ENCODE peak calls at places on chromosomes 7 and 10, in four cellular contexts. One of them, this sample, is unnamed.

GRCh38 chr10:130686680-130687300 is 550.6 kb downstream of the GLRX3 start:
- DNase-seq in H1: peak
- DNase-seq in IMR-90: no peak
- DNase-seq in GM12878: no peak
- DNase-seq in this sample: peak

GRCh38 chr7:94001396-94001795 is 2.8 kb downstream of the BET1 start:
- DNase-seq in H1: no peak
- DNase-seq in GM12878: no peak
- DNase-seq in IMR-90: peak
- DNase-seq in this sample: no peak

GRCh38 chr10:75345738-75346137 is 55.8 kb downstream of the ZNF503 start:
- DNase-seq in IMR-90: no peak
- DNase-seq in GM12878: no peak
- DNase-seq in H1: no peak
- DNase-seq in this sample: no peak

GRCh38 chr7:30992414-30992813 is 28.7 kb downstream of the GHRHR start:
- DNase-seq in IMR-90: no peak
- DNase-seq in GM12878: no peak
- DNase-seq in H1: no peak
- DNase-seq in this sample: no peak

GRCh38 chr10:77214799-77215198 is 422.8 kb downstream of the KCNMA1 start:
- DNase-seq in IMR-90: no peak
- DNase-seq in H1: no peak
- DNase-seq in GM12878: no peak
- DNase-seq in this sample: no peak

GRCh38 chr10:131086094-131086493 is 225.4 kb downstream of the TCERG1L start:
- DNase-seq in H1: no peak
- DNase-seq in IMR-90: no peak
- DNase-seq in GM12878: no peak
- DNase-seq in this sample: no peak

GRCh38 chr7:55074008-55074499 is 55.2 kb downstream of the EGFR start:
- DNase-seq in H1: peak
- DNase-seq in IMR-90: peak
- DNase-seq in GM12878: peak
- DNase-seq in this sample: peak

GRCh38 chr7:158325530-158326381 is 261.9 kb downstream of the PTPRN2 start:
- DNase-seq in IMR-90: no peak
- DNase-seq in H1: peak
- DNase-seq in GM12878: no peak
- DNase-seq in this sample: no peak

GRCh38 chr7:55124989-55125875 is 106.4 kb downstream of the EGFR start:
- DNase-seq in H1: no peak
- DNase-seq in GM12878: no peak
- DNase-seq in IMR-90: no peak
- DNase-seq in this sample: no peak

GRCh38 chr10:86655596-86655995 is 1.2 kb downstream of the OPN4 start:
- DNase-seq in IMR-90: no peak
- DNase-seq in GM12878: no peak
- DNase-seq in H1: no peak
- DNase-seq in this sample: no peak

GRCh38 chr7:151351027-151351426 is 9.4 kb downstream of the NUB1 start:
- DNase-seq in GM12878: no peak
- DNase-seq in H1: no peak
- DNase-seq in IMR-90: no peak
- DNase-seq in this sample: peak

GRCh38 chr7:157904211-157904865 is 567.5 kb downstream of the DNAJB6 start:
- DNase-seq in GM12878: no peak
- DNase-seq in H1: no peak
- DNase-seq in IMR-90: no peak
- DNase-seq in this sample: no peak

GRCh38 chr7:146902728-146903127 is 786.1 kb downstream of the CNTNAP2 start:
- DNase-seq in H1: no peak
- DNase-seq in IMR-90: no peak
- DNase-seq in GM12878: no peak
- DNase-seq in this sample: no peak

GRCh38 chr10:43024942-43025700 is 51.7 kb upstream of the RET start:
- DNase-seq in H1: no peak
- DNase-seq in IMR-90: no peak
- DNase-seq in GM12878: no peak
- DNase-seq in this sample: no peak

GRCh38 chr10:128431506-128431905 is 305.3 kb upstream of the MKI67 start:
- DNase-seq in H1: no peak
- DNase-seq in IMR-90: no peak
- DNase-seq in GM12878: no peak
- DNase-seq in this sample: no peak

GRCh38 chr7:41955475-41956243 is 252.8 kb upstream of the INHBA start:
- DNase-seq in H1: peak
- DNase-seq in IMR-90: peak
- DNase-seq in GM12878: no peak
- DNase-seq in this sample: no peak

GRCh38 chr7:24435002-24435401 is 138.2 kb upstream of the PALS2 start:
- DNase-seq in GM12878: no peak
- DNase-seq in H1: peak
- DNase-seq in IMR-90: no peak
- DNase-seq in this sample: no peak
- TF ChIP-seq CHD1 in GM12878: no peak
- TF ChIP-seq CHD1 in H1: no peak
- TF ChIP-seq CHD1 in IMR-90: no peak
- TF ChIP-seq CHD1 in this sample: no peak

GRCh38 chr10:132397036-132397541 is at the start of gene PWWP2B:
- DNase-seq in IMR-90: peak
- DNase-seq in GM12878: no peak
- DNase-seq in H1: no peak
- DNase-seq in this sample: peak

GRCh38 chr10:132398566-132398991 is 1.6 kb downstream of the PWWP2B start:
- DNase-seq in H1: no peak
- DNase-seq in IMR-90: no peak
- DNase-seq in GM12878: no peak
- DNase-seq in this sample: no peak

GRCh38 chr10:132396495-132397035 is 435 bp upstream of the PWWP2B start:
- DNase-seq in H1: no peak
- DNase-seq in IMR-90: peak
- DNase-seq in GM12878: no peak
- DNase-seq in this sample: peak

GRCh38 chr10:132399117-132400035 is 2.4 kb downstream of the PWWP2B start:
- DNase-seq in GM12878: no peak
- DNase-seq in H1: no peak
- DNase-seq in IMR-90: no peak
- DNase-seq in this sample: no peak

GRCh38 chr10:132397671-132398565 is 918 bp downstream of the PWWP2B start:
- DNase-seq in IMR-90: peak
- DNase-seq in H1: no peak
- DNase-seq in GM12878: no peak
- DNase-seq in this sample: no peak
- TF ChIP-seq CHD1 in IMR-90: no peak
- TF ChIP-seq CHD1 in H1: no peak
- TF ChIP-seq CHD1 in GM12878: no peak
- TF ChIP-seq CHD1 in this sample: no peak

DNA sequence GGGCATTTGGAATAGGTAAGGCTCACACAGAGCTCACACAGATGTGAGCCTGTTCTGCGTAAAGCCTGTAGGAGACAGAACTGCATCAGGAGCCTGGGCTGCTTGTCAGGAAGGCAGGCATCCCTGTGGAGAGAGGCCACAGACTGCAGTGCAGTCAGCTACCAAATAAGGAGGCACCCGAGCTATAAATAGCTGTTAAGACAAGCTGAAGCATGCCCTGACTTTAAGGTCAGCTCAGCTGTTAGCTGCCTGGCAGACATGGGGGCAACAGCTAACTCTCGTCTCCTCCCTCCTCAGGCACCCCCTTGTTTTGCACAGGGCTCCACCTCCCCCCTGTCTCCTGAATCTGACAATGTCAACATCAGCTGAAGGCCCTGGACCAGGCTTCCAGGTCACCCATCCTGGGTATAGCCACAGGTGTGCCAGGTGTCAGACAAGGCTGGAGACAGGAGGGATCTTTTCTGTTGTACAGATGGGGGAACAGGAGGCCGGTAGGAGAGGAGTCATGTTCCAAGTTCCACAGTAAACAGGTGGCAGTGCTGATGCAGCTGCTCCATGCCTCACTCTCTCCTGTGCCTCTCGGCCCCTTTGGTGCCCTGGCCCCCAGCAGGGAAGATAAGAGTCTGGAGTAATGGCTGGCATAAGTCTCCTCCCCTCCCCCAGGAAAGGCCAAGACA is 27.6 kb upstream of the MKRN1 start:
- DNase-seq in GM12878: no peak
- DNase-seq in H1: peak
- DNase-seq in IMR-90: peak
- DNase-seq in this sample: peak
- TF ChIP-seq CHD1 in GM12878: no peak
- TF ChIP-seq CHD1 in H1: no peak
- TF ChIP-seq CHD1 in IMR-90: no peak
- TF ChIP-seq CHD1 in this sample: no peak

DNA sequence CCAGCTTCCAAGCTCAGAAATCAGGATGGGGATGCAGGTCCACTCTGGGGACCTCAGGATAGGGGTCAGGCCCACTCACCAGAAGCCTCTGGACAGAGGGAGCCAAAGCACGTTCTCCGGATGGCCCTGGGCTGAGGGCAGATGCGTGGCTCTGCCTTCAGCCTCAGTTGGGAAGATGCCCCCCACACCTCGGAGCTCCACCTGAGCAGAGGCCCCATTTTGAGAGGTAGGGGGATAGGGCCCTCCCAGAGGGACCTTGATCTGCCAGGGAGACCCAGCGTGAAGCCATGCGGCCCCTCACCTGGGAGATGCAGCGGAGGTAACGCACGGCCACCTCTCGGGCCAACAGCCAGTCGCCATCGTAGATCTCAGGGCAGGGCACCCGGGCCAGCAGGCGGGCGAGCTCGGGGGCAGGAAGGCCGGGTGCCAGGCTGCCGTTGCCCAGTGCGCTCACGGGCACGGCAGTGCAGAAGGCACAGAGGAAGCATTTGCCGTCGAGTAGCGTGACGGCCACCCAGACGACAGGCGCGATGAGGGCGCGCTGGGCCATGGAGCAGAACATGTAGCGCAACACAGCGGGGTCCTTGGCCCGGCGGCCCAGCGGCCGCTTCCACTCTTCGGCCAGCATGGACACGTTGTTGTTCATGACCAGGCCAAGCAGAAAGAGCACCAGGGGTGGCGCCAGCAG is 660 bp downstream of the CALHM1 start:
- DNase-seq in H1: no peak
- DNase-seq in GM12878: no peak
- DNase-seq in IMR-90: no peak
- DNase-seq in this sample: no peak
- TF ChIP-seq CHD1 in H1: no peak
- TF ChIP-seq CHD1 in GM12878: no peak
- TF ChIP-seq CHD1 in IMR-90: no peak
- TF ChIP-seq CHD1 in this sample: no peak

GRCh38 chr10:133442967-133443924 is 10.5 kb upstream of the SCART1 start:
- DNase-seq in H1: no peak
- DNase-seq in IMR-90: no peak
- DNase-seq in GM12878: no peak
- DNase-seq in this sample: no peak
- TF ChIP-seq CHD1 in H1: no peak
- TF ChIP-seq CHD1 in IMR-90: no peak
- TF ChIP-seq CHD1 in GM12878: no peak
- TF ChIP-seq CHD1 in this sample: no peak

DNA sequence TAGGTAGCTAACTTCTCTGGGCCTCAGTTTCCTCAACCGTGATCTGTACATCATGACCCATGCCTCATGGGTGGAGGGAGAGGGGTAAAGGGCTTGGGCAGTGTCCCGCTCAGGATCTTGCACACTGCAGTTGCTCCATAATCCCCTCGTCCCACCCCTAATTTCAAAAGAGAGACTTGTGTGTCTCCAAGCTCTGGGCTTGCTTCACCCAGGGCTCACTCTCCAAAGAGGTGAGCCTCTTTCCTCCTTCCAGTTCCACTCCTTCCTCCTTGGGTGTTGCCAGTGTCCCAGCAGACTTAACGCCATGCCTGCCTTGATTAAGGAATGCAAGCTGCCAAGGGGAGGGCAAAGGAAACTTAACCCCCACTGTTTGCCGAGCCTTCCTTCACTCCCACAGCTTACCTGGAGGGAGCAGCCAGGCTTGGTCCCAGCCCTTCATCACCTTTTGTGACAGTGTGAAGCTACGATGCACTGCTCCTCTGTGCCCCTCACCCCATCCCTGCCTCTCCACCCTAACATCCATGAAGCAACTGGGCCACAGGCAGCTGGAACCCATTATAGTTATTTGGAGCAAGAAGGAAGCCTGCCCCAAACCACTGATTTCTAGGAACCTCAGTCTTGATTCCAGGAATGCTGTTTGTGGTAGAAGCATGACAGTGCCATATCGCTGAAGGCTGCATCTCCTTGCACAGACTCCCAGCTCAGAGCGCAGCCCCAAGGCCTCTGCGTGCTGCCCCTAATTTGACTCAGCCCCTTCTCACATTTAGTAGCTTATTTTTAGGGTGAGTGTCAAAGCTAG is 363.3 kb downstream of the TNS3 start:
- DNase-seq in IMR-90: no peak
- DNase-seq in H1: no peak
- DNase-seq in GM12878: no peak
- DNase-seq in this sample: peak
- TF ChIP-seq CHD1 in IMR-90: no peak
- TF ChIP-seq CHD1 in H1: no peak
- TF ChIP-seq CHD1 in GM12878: no peak
- TF ChIP-seq CHD1 in this sample: no peak

GRCh38 chr7:143238289-143238995 is 16.6 kb downstream of the TAS2R40 start:
- DNase-seq in H1: no peak
- DNase-seq in IMR-90: peak
- DNase-seq in GM12878: no peak
- DNase-seq in this sample: no peak

GRCh38 chr7:143243011-143243410 is 20.2 kb upstream of the GSTK1 start:
- DNase-seq in GM12878: no peak
- DNase-seq in H1: no peak
- DNase-seq in IMR-90: no peak
- DNase-seq in this sample: no peak

GRCh38 chr7:143237363-143237762 is 15.5 kb downstream of the TAS2R40 start:
- DNase-seq in IMR-90: no peak
- DNase-seq in H1: no peak
- DNase-seq in GM12878: no peak
- DNase-seq in this sample: no peak

GRCh38 chr7:143240323-143241168 is 18.7 kb downstream of the TAS2R40 start:
- DNase-seq in GM12878: no peak
- DNase-seq in IMR-90: peak
- DNase-seq in H1: no peak
- DNase-seq in this sample: peak

GRCh38 chr7:143239822-143240221 is 18.0 kb downstream of the TAS2R40 start:
- DNase-seq in H1: no peak
- DNase-seq in GM12878: no peak
- DNase-seq in IMR-90: peak
- DNase-seq in this sample: no peak
- TF ChIP-seq CHD1 in H1: no peak
- TF ChIP-seq CHD1 in GM12878: no peak
- TF ChIP-seq CHD1 in IMR-90: no peak
- TF ChIP-seq CHD1 in this sample: no peak

DNA sequence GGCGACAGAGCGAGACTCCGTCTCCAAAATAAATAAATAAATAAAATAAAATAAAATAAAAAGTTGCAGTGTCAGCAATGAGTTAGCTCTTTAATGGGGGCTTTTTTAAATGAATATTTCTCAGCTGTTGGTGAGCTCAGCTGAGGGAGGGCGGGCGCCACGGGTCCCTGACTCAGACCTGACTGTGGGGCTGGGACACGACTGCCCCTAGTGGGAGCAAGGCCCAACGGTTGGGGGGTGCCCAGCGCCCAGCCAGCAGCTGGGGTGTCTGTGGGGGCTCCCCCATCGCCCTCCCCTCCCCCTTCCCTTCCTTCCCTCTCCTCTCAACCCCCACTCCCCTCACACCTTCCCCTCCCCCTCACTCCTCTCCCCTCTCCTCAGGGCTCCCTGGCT is 46.6 kb downstream of the PWWP2B start:
- DNase-seq in H1: no peak
- DNase-seq in IMR-90: peak
- DNase-seq in GM12878: no peak
- DNase-seq in this sample: peak
- TF ChIP-seq CHD1 in H1: no peak
- TF ChIP-seq CHD1 in IMR-90: no peak
- TF ChIP-seq CHD1 in GM12878: no peak
- TF ChIP-seq CHD1 in this sample: no peak